ENCODE peak calls at places on chromosomes 4 and X, in four cellular contexts. K is NCI-H510A, I is M059J, D is cardiac muscle cell. U is an unnamed sample.

GRCh38 chrX:56248492-56248891 is 16.3 kb downstream of the KLF8 start:
- DNase-seq in K (no peak), I (peak; percentile 45), D (peak; percentile 50), U (peak; percentile 40)

GRCh38 chr4:170079981-170080380 is 9.8 kb downstream of the AADAT start:
- DNase-seq in K (no peak), I (no peak), D (no peak), U (no peak)

GRCh38 chr4:2802618-2803531 is 10.0 kb downstream of the SH3BP2 start:
- DNase-seq in K (no peak), I (no peak), D (no peak), U (no peak)

GRCh38 chrX:1485033-1485432 is 32.3 kb upstream of the ASMTL start:
- DNase-seq in K (no peak), I (no peak), D (no peak), U (no peak)

GRCh38 chr4:79982587-79983327 is 90.3 kb downstream of the ANTXR2 start:
- DNase-seq in K (no peak), I (no peak), D (no peak), U (no peak)

GRCh38 chr4:53943345-53944085 is 120.9 kb downstream of the CHIC2 start:
- DNase-seq in K (no peak), I (peak; percentile 88), D (no peak), U (no peak)

GRCh38 chr4:6925357-6925836 is 15.8 kb downstream of the TBC1D14 start:
- DNase-seq in K (no peak), I (no peak), D (no peak), U (no peak)

GRCh38 chrX:13716905-13717304 is 17.5 kb downstream of the TRAPPC2 start:
- DNase-seq in K (peak; percentile 1), I (no peak), D (no peak), U (no peak)

GRCh38 chr4:3311489-3312171 is 18.8 kb downstream of the RGS12 start:
- DNase-seq in K (no peak), I (peak; percentile 24), D (no peak), U (peak; percentile 0)

GRCh38 chr4:8908206-8908893 is 36.7 kb upstream of the HMX1 start:
- DNase-seq in K (no peak), I (no peak), D (no peak), U (no peak)

GRCh38 chr4:173426064-173426463 is 27.1 kb upstream of the SCRG1 start:
- DNase-seq in K (no peak), I (no peak), D (no peak), U (no peak)

GRCh38 chr4:1863297-1864033 is 7.5 kb upstream of the LETM1 start:
- DNase-seq in K (no peak), I (no peak), D (no peak), U (no peak)

GRCh38 chr4:16597829-16598228 is 300.6 kb downstream of the LDB2 start:
- DNase-seq in K (no peak), I (peak; percentile 94), D (no peak), U (no peak)

GRCh38 chrX:21721175-21721574 is 36.7 kb downstream of the SMPX start:
- DNase-seq in K (no peak), I (no peak), D (no peak), U (no peak)

GRCh38 chrX:48971325-48972213 is at the start of gene KCND1:
- DNase-seq in K (no peak), I (peak; percentile 79), D (peak; percentile 33), U (peak; percentile 63)

GRCh38 chr4:144816668-144817067 is 170.7 kb downstream of the HHIP start:
- DNase-seq in K (no peak), I (no peak), D (no peak), U (no peak)

GRCh38 chrX:100654256-100654655 is 10.3 kb downstream of the SRPX2 start:
- DNase-seq in K (no peak), I (peak; percentile 31), D (peak; percentile 39), U (no peak)

GRCh38 chr4:108702960-108703359 is 52.6 kb downstream of the OSTC start:
- DNase-seq in K (no peak), I (peak; percentile 31), D (no peak), U (no peak)

GRCh38 chr4:109559983-109560686 is at the start of gene MCUB:
- DNase-seq in K (peak; percentile 79), I (peak; percentile 88), D (peak; percentile 78), U (peak; percentile 72)

U was measured in BE2C.